ENCODE peak calls at places on chromosome 19, in six cellular contexts. L, W, U, B, Z and F are unnamed samples.

GRCh38 chr19:10339380-10339960 is at the start of gene ICAM3:
- DNase-seq in Z (no peak), U (no peak), B (peak; percentile 37), W (peak; percentile 36), L (no peak), F (no peak)

GRCh38 chr19:55158848-55159793 is 1.6 kb upstream of the TNNI3 start:
- DNase-seq in B (no peak), Z (no peak), W (no peak), L (no peak), U (no peak), F (peak; percentile 49)

GRCh38 chr19:1646149-1646930 is 6.1 kb downstream of the TCF3 start:
- DNase-seq in L (no peak), Z (no peak), U (no peak), W (no peak), B (no peak), F (no peak)

GRCh38 chr19:5293607-5294089 is 47.0 kb downstream of the PTPRS start:
- DNase-seq in Z (no peak), L (no peak), U (no peak), W (peak; percentile 49), B (no peak), F (peak; percentile 27)

GRCh38 chr19:46081928-46082727 is 41.3 kb upstream of the IGFL4 start:
- DNase-seq in U (peak; percentile 53), B (no peak), L (no peak), W (no peak), Z (peak; percentile 43), F (peak; percentile 79)

GRCh38 chr19:14187586-14187985 is 18.4 kb downstream of the ADGRL1 start:
- DNase-seq in Z (no peak), U (no peak), B (no peak), W (no peak), L (no peak), F (no peak)

GRCh38 chr19:27679905-27680304 is 1533.0 kb downstream of the UQCRFS1 start:
- DNase-seq in L (no peak), B (no peak), Z (no peak), U (no peak), W (no peak), F (no peak)

GRCh38 chr19:16457195-16457953 is 14.4 kb downstream of the EPS15L1 start:
- DNase-seq in W (peak; percentile 36), Z (no peak), B (no peak), L (no peak), U (peak; percentile 69), F (peak; percentile 53)

GRCh38 chr19:7612282-7613274 is 16.8 kb downstream of the XAB2 start:
- DNase-seq in U (no peak), L (no peak), Z (no peak), B (no peak), W (no peak), F (no peak)

GRCh38 chr19:5903502-5904301 is at the start of gene NDUFA11:
- DNase-seq in B (peak; percentile 91), Z (peak; percentile 99), L (peak; percentile 98), U (no peak), W (peak; percentile 99), F (peak; percentile 96)

GRCh38 chr19:24073807-24074206 is 13.2 kb upstream of the ZNF254 start:
- DNase-seq in U (peak; percentile 14), L (no peak), Z (no peak), W (peak; percentile 31), B (no peak), F (no peak)

GRCh38 chr19:46040952-46041500 is at the start of gene IGFL4:
- DNase-seq in U (no peak), B (no peak), W (no peak), Z (no peak), L (no peak), F (no peak)

GRCh38 chr19:23075031-23075733 is 41.6 kb upstream of the ZNF730 start:
- DNase-seq in Z (peak; percentile 39), W (no peak), B (no peak), L (peak; percentile 12), U (peak; percentile 44), F (peak; percentile 80)

GRCh38 chr19:10868872-10869547 is 2.3 kb upstream of the CARM1 start:
- DNase-seq in B (no peak), U (no peak), L (no peak), Z (no peak), W (no peak), F (no peak)

GRCh38 chr19:47225746-47226425 is 5.1 kb downstream of the BBC3 start:
- DNase-seq in L (peak; percentile 60), W (peak; percentile 93), U (peak; percentile 59), B (peak; percentile 70), Z (peak; percentile 92), F (peak; percentile 89)

GRCh38 chr19:2248136-2249009 is 750 bp upstream of the AMH start:
- DNase-seq in Z (no peak), W (no peak), B (no peak), U (no peak), L (no peak), F (no peak)

GRCh38 chr19:44592451-44592890 is 20.9 kb upstream of the IGSF23 start:
- DNase-seq in L (no peak), Z (peak; percentile 72), B (no peak), W (peak; percentile 71), U (no peak), F (no peak)

GRCh38 chr19:754530-754929 is 3.6 kb downstream of the MISP start:
- DNase-seq in Z (no peak), W (no peak), U (no peak), L (no peak), B (no peak), F (no peak)